ENCODE peak calls at places on chromosomes 1 and 21, in five cellular contexts. Z, B, A, V and Q are unnamed samples.

GRCh38 chr1:119007672-119008482 is 19.7 kb upstream of the TBX15 start:
- DNase-seq in V (no peak), B (no peak), A (no peak), Z (no peak), Q (no peak)

GRCh38 chr1:151705146-151705545 is 11.5 kb downstream of the CELF3 start:
- DNase-seq in A (no peak), Z (no peak), V (no peak), B (no peak), Q (no peak)

GRCh38 chr1:179016694-179017382 is 8.9 kb upstream of the FAM20B start:
- DNase-seq in B (peak), Z (no peak), V (peak), A (no peak), Q (peak)

GRCh38 chr1:26786437-26787380 is 1.0 kb upstream of the PIGV start:
- DNase-seq in A (no peak), B (no peak), V (peak), Z (peak), Q (no peak)

GRCh38 chr1:35838693-35839245 is 31.0 kb downstream of the AGO4 start:
- DNase-seq in B (no peak), Z (no peak), V (peak), A (no peak), Q (no peak)

GRCh38 chr1:182381962-182382819 is 9.4 kb downstream of the GLUL start:
- DNase-seq in A (no peak), Z (no peak), B (no peak), V (no peak), Q (no peak)

GRCh38 chr1:86068841-86069756 is 87.5 kb downstream of the COL24A1 start:
- DNase-seq in V (no peak), Z (no peak), A (no peak), B (no peak), Q (no peak)

GRCh38 chr1:92845908-92846307 is 14.1 kb downstream of the RPL5 start:
- DNase-seq in A (no peak), V (no peak), B (no peak), Z (no peak), Q (no peak)

GRCh38 chr1:54348700-54349021 is 57.5 kb downstream of the SSBP3 start:
- DNase-seq in V (no peak), A (no peak), B (no peak), Z (no peak), Q (no peak)

GRCh38 chr1:243638186-243638585 is 211.9 kb downstream of the AKT3 start:
- DNase-seq in V (no peak), Z (no peak), A (no peak), B (no peak), Q (no peak)

GRCh38 chr1:16719571-16720402 is 20.5 kb upstream of the RNU1-4 start:
- DNase-seq in Z (no peak), B (no peak), A (no peak), V (no peak), Q (no peak)

GRCh38 chr1:214850432-214851010 is 232.0 kb upstream of the KCNK2 start:
- DNase-seq in A (no peak), Z (no peak), V (no peak), B (no peak), Q (no peak)

GRCh38 chr1:214460304-214460916 is 91.0 kb downstream of the PTPN14 start:
- DNase-seq in Z (no peak), V (no peak), A (no peak), B (no peak), Q (no peak)

GRCh38 chr1:110130113-110130591 is 17.9 kb downstream of the UBL4B start:
- DNase-seq in V (no peak), Z (no peak), A (no peak), B (no peak), Q (no peak)

GRCh38 chr1:70504176-70504820 is 93.2 kb downstream of the CTH start:
- DNase-seq in Z (no peak), V (no peak), B (no peak), A (no peak), Q (no peak)

GRCh38 chr1:47182681-47183235 is 7.1 kb downstream of the PDZK1IP1 start:
- DNase-seq in B (no peak), A (no peak), V (no peak), Z (no peak), Q (no peak)

GRCh38 chr21:45574081-45574501 is 31.9 kb upstream of the SLC19A1 start:
- DNase-seq in A (no peak), V (no peak), B (no peak), Z (no peak), Q (peak)

GRCh38 chr1:94119796-94120590 is 955 bp downstream of the ABCA4 start:
- DNase-seq in A (no peak), Z (no peak), B (no peak), V (no peak), Q (no peak)

GRCh38 chr1:43402055-43402865 is 12.6 kb downstream of the SZT2 start:
- DNase-seq in Z (no peak), B (no peak), A (no peak), V (no peak), Q (no peak)

GRCh38 chr1:218546314-218546713 is 201.2 kb downstream of the TGFB2 start:
- DNase-seq in Z (no peak), B (no peak), A (no peak), V (no peak), Q (no peak)